ENCODE peak calls at places on chromosomes 6 and 20, in ten cellular contexts. M is NB4; N is stomach; W is foreskin fibroblast; C is right cardiac atrium; E is naive thymus-derived CD4-positive, alpha-beta T cell; J is uterus; V is spleen; B is astrocyte of the spinal cord; S is fibroblast of lung. P is an unnamed sample.

GRCh38 chr20:4814696-4815252 is 93.1 kb downstream of the PRND start:
- DNase-seq in M (peak), N (peak), W (no peak), C (peak), E (no peak), J (no peak), V (peak), B (no peak), S (no peak), P (peak)

GRCh38 chr20:53926428-53927028 is 143.9 kb downstream of the BCAS1 start:
- DNase-seq in M (peak), N (peak), W (peak), C (no peak), E (no peak), J (no peak), V (no peak), B (peak), S (peak), P (no peak)

GRCh38 chr6:44221961-44222335 is 1.4 kb upstream of the SLC29A1 start:
- DNase-seq in M (no peak), N (no peak), W (no peak), C (no peak), E (no peak), J (no peak), V (no peak), B (no peak), S (no peak), P (no peak)

GRCh38 chr6:29014729-29015608 is 9.9 kb upstream of the ZNF311 start:
- DNase-seq in M (peak), N (no peak), W (peak), C (peak), E (no peak), J (no peak), V (no peak), B (no peak), S (peak), P (peak)

GRCh38 chr6:25489399-25489798 is 162.6 kb upstream of the SCGN start:
- DNase-seq in M (no peak), N (no peak), W (no peak), C (no peak), E (no peak), J (no peak), V (no peak), B (no peak), S (no peak), P (no peak)

GRCh38 chr6:133953634-133954415 is 801 bp downstream of the TBPL1 start:
- DNase-seq in M (peak), N (no peak), W (no peak), C (no peak), E (no peak), J (no peak), V (no peak), B (no peak), S (no peak), P (no peak)

GRCh38 chr20:44028341-44028715 is 113.7 kb downstream of the TOX2 start:
- DNase-seq in M (no peak), N (peak), W (peak), C (no peak), E (no peak), J (no peak), V (peak), B (no peak), S (no peak), P (no peak)

GRCh38 chr20:50242863-50243609 is 52.4 kb downstream of the CEBPB start:
- DNase-seq in M (no peak), N (peak), W (no peak), C (no peak), E (no peak), J (no peak), V (no peak), B (peak), S (peak), P (peak)

GRCh38 chr20:37492945-37493344 is 28.1 kb upstream of the NNAT start:
- DNase-seq in M (no peak), N (no peak), W (no peak), C (no peak), E (no peak), J (no peak), V (no peak), B (no peak), S (no peak), P (no peak)

GRCh38 chr6:151325075-151326050 is 66.0 kb downstream of the ZBTB2 start:
- DNase-seq in M (no peak), N (peak), W (peak), C (peak), E (peak), J (peak), V (peak), B (peak), S (peak), P (peak)

GRCh38 chr6:111591901-111592461 is 13.7 kb downstream of the TRAF3IP2 start:
- DNase-seq in M (no peak), N (no peak), W (peak), C (no peak), E (no peak), J (no peak), V (no peak), B (no peak), S (peak), P (no peak)

GRCh38 chr6:111591370-111591900 is 14.2 kb downstream of the TRAF3IP2 start:
- DNase-seq in M (no peak), N (peak), W (peak), C (peak), E (no peak), J (peak), V (no peak), B (peak), S (peak), P (peak)

GRCh38 chr6:111593516-111593824 is 12.2 kb downstream of the TRAF3IP2 start:
- DNase-seq in M (no peak), N (no peak), W (no peak), C (no peak), E (no peak), J (no peak), V (no peak), B (no peak), S (no peak), P (no peak)

GRCh38 chr6:111590209-111590955 is 15.3 kb downstream of the TRAF3IP2 start:
- DNase-seq in M (no peak), N (no peak), W (peak), C (no peak), E (no peak), J (no peak), V (no peak), B (no peak), S (no peak), P (no peak)

GRCh38 chr6:111592726-111593515 is 12.8 kb downstream of the TRAF3IP2 start:
- DNase-seq in M (no peak), N (no peak), W (peak), C (no peak), E (no peak), J (no peak), V (no peak), B (no peak), S (no peak), P (no peak)
- H3K4me3 ChIP-seq in M (no peak), N (no peak), W (no peak), C (no peak), E (no peak), J (no peak), V (no peak), B (no peak), S (no peak), P (no peak)

DNA sequence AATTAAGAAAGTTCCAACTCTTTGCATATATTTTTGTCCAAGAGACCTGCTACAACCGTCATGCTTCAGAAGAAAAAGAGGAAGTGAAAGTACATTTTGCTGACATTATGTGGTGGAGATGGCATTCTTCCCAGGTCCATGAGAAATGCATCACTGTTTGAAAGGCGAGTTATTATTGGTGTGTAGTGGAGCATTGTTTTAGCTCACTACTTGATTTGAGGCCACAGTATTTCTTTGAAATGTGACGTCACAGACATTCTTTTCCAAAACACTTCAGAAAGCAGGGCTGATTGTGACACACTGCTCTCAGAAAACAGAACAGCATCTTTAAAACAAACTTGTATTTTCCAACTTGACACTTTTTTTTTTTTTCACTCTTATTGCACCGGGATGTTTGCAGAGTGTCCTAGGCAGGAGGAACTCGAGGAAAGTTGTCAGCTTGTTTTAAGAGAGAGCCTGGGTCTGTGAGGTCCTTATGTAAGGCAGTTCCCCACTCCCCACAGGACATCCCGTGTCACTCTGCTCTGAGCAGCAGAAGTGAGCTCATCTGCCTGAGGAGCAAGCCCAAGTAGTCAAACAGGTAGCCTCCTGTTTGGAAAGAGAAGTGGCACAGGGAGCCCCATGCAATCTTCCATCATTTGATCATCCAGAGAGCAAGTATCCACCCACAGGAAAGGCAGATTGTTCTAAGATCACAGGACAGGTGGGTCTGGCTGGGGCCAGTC is 1.1 kb downstream of the SPTLC3 start:
- DNase-seq in M (peak), N (no peak), W (peak), C (no peak), E (no peak), J (peak), V (no peak), B (peak), S (peak), P (no peak)
- H3K4me3 ChIP-seq in M (no peak), N (peak), W (peak), C (peak), E (peak), J (peak), V (peak), B (peak), S (peak), P (peak)

GRCh38 chr6:80698459-80698858 is 592.0 kb downstream of the BCKDHB start:
- DNase-seq in M (no peak), N (no peak), W (no peak), C (no peak), E (no peak), J (no peak), V (no peak), B (no peak), S (no peak), P (no peak)

GRCh38 chr6:80690611-80691090 is 584.2 kb downstream of the BCKDHB start:
- DNase-seq in M (no peak), N (no peak), W (peak), C (no peak), E (no peak), J (no peak), V (no peak), B (peak), S (peak), P (no peak)

DNA sequence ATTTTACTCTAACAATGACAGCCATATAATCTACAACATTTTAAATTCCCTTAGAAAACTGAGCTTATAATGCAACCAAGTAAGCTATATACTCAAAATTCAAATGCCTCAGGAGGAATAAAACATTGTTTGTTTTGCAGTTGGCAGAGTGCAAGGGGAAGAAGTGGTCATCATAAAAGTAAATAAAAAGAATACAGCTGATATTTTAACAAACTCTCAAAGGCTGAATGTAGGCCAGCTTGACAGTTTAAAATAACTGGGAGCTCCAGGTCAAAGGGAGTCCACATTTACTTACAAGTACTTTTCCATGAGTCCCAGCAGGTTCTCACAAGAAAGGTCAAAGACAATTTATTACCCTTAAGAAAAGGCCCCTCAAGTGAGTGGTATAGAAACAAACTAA is 589.8 kb downstream of the BCKDHB start:
- DNase-seq in M (no peak), N (no peak), W (no peak), C (no peak), E (no peak), J (no peak), V (no peak), B (no peak), S (no peak), P (no peak)
- H3K4me3 ChIP-seq in M (no peak), N (no peak), W (no peak), C (no peak), E (no peak), J (no peak), V (no peak), B (no peak), S (no peak), P (no peak)

GRCh38 chr6:152981989-152982767 is 663 bp downstream of the FBXO5 start:
- DNase-seq in M (peak), N (no peak), W (no peak), C (peak), E (peak), J (peak), V (peak), B (no peak), S (no peak), P (peak)

GRCh38 chr6:152979116-152979515 is 3.7 kb downstream of the FBXO5 start:
- DNase-seq in M (no peak), N (no peak), W (no peak), C (no peak), E (no peak), J (no peak), V (no peak), B (no peak), S (no peak), P (no peak)

GRCh38 chr6:152982768-152983636 is at the start of gene FBXO5:
- DNase-seq in M (peak), N (peak), W (peak), C (peak), E (peak), J (peak), V (peak), B (peak), S (peak), P (peak)

GRCh38 chr6:152981219-152981618 is 1.6 kb downstream of the FBXO5 start:
- DNase-seq in M (no peak), N (no peak), W (no peak), C (no peak), E (no peak), J (no peak), V (no peak), B (no peak), S (no peak), P (no peak)

DNA sequence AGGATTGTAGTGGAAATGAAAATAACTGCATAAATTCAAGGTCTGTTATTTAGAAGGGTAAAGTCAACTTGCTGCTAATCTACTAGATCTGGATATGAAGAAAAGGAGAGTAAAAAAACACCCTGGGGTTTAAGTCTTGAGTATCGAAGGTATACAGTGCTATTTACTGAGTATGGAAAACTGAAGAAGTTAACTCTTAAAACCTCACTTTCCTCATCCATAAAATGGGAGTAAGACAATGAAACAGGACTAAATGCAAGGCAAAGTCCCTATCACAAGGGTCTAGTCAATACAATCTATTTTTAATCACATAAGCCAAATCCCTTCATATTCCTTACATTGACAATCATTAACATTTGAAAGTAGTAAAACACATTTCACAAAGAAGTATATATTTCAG is 2.2 kb downstream of the FBXO5 start:
- DNase-seq in M (no peak), N (no peak), W (no peak), C (no peak), E (no peak), J (no peak), V (no peak), B (no peak), S (no peak), P (no peak)
- H3K4me3 ChIP-seq in M (peak), N (no peak), W (peak), C (no peak), E (no peak), J (no peak), V (no peak), B (peak), S (peak), P (no peak)

GRCh38 chr6:76876922-76877553 is 586.3 kb downstream of the HTR1B start:
- DNase-seq in M (peak), N (peak), W (peak), C (peak), E (no peak), J (no peak), V (no peak), B (peak), S (peak), P (no peak)
- H3K4me3 ChIP-seq in M (no peak), N (peak), W (no peak), C (no peak), E (no peak), J (no peak), V (no peak), B (no peak), S (no peak), P (no peak)

GRCh38 chr6:3868544-3868943 is 19.4 kb downstream of the FAM50B start:
- DNase-seq in M (no peak), N (no peak), W (peak), C (no peak), E (no peak), J (no peak), V (no peak), B (peak), S (peak), P (no peak)

GRCh38 chr6:3865463-3865862 is 16.3 kb downstream of the FAM50B start:
- DNase-seq in M (no peak), N (no peak), W (no peak), C (no peak), E (no peak), J (no peak), V (no peak), B (no peak), S (no peak), P (no peak)

GRCh38 chr6:3869632-3870527 is 20.7 kb downstream of the FAM50B start:
- DNase-seq in M (no peak), N (peak), W (no peak), C (no peak), E (no peak), J (no peak), V (no peak), B (no peak), S (no peak), P (no peak)

GRCh38 chr6:3869284-3869631 is 20.1 kb downstream of the FAM50B start:
- DNase-seq in M (no peak), N (no peak), W (no peak), C (no peak), E (no peak), J (no peak), V (no peak), B (no peak), S (no peak), P (no peak)

DNA sequence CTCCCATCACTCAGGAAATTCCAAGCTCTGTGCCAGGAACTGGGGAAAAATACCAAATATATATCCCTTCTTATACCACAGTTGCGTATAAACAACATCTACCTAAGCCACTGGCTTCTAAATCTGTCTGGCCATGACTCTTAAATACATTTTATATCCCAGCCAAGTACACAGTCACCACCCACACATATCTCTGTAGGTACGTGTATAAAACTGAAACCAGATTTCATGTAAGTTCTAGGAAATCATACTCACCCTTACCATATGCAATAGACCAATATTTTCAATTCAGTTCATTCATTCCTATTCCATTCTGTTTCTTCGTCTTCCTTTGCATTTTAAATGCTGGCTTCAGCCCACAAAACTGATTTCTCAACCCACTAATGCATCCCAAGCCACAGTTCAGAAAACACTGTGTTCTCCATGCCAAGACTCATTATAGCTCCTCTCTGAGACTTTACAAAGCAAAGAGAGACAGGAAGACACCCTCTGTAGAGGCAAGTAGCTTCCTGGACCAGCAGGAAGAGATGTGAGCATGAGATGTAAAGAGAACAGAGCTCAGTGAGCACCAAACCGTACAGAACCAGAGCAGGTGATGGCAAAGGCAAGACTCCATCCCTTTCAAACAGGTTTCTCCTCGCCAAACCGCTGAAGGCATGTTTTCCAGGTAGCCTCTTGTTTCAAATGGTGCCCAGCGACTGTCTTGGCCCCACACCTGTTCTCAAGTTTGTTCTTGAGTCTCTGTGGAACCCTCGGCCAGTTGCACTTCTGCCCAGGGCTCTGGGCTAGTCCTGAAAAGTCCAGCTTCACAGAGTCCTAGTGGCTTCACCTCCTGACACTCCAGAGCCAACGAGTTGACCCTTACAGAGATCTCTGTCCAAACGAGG is 18.7 kb downstream of the FAM50B start:
- DNase-seq in M (no peak), N (no peak), W (peak), C (no peak), E (no peak), J (no peak), V (no peak), B (peak), S (peak), P (no peak)
- H3K4me3 ChIP-seq in M (no peak), N (no peak), W (peak), C (no peak), E (no peak), J (no peak), V (no peak), B (no peak), S (no peak), P (no peak)

DNA sequence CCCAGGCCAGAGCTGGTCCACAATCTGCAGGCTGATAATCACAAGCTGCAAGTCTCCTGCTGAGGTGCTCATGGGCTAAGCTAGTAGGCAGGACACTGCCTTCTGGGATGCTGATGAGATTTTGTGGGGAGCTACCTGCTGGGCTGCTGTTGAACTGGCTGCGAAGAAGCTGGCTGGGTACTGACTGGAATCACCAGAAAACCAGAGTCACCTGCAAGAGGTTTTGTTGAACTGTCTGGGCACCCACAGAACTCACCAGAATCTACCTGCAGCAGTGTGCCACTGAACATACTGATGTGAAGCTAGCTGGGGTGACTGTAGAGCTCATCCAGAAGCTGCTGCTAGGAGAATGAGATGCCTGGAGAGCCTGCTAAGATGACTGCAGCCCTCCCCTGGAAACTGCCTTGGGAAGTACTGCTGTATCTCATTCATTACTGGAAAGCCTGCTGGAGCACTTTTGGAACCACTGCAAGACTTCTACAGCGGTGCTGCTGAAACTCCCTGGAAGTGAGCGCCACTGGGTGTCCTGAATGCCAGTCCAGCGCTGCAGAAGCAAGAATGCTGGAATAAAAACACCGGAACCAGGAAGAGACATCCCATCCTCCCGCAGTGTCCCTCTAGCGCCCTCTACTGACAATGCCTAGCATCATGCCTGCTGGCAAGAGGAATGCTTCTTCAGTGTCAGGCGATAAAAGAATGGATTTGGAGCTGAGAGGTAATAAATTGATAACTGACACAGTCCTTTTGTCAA is 64.9 kb upstream of the ARHGAP18 start:
- DNase-seq in M (peak), N (peak), W (peak), C (peak), E (peak), J (peak), V (no peak), B (peak), S (peak), P (peak)
- H3K4me3 ChIP-seq in M (no peak), N (peak), W (peak), C (no peak), E (no peak), J (no peak), V (no peak), B (no peak), S (no peak), P (peak)